ENCODE peak calls at places on chromosomes 11 and 22, in six cellular contexts. M is NCI-H1092 treated with DMSO at 0.1 percent for 48 hours, X is Karpas-422, Y is fibroblast of lung, F is M059J, T is ELR. Q is an unnamed sample.

GRCh38 chr11:77542296-77542695 is 47.5 kb upstream of the AQP11 start:
- DNase-seq in M (no peak), X (no peak), T (peak; percentile 61), Y (peak; percentile 76), F (peak; percentile 18), Q (no peak)

GRCh38 chr22:37777122-37777687 is 30.5 kb upstream of the GCAT start:
- DNase-seq in T (peak; percentile 96), M (no peak), Y (peak; percentile 91), X (peak; percentile 73), F (peak; percentile 95), Q (no peak)

GRCh38 chr22:49660794-49661781 is 166.6 kb downstream of the BRD1 start:
- DNase-seq in M (no peak), T (no peak), Y (no peak), X (peak; percentile 53), F (no peak), Q (peak; percentile 64)

GRCh38 chr11:2301631-2302272 is at the start of the genes C11orf21 and TSPAN32:
- DNase-seq in Y (peak; percentile 64), F (peak; percentile 63), X (no peak), T (no peak), M (no peak), Q (peak; percentile 28)

GRCh38 chr11:74634537-74634936 is 42.2 kb downstream of the POLD3 start:
- DNase-seq in T (peak; percentile 62), X (no peak), M (no peak), F (peak; percentile 73), Y (peak; percentile 65), Q (peak; percentile 6)

GRCh38 chr11:125457814-125458343 is 38.2 kb downstream of the FEZ1 start:
- DNase-seq in M (no peak), X (no peak), Y (peak; percentile 91), T (no peak), F (peak; percentile 26), Q (no peak)

GRCh38 chr11:6568191-6568918 is 35.1 kb downstream of the RRP8 start:
- DNase-seq in X (no peak), T (peak; percentile 22), F (peak; percentile 75), Y (peak; percentile 72), M (peak; percentile 4), Q (no peak)

GRCh38 chr11:43880640-43881159 is at the start of gene ALKBH3:
- DNase-seq in M (peak; percentile 96), T (peak; percentile 95), Y (peak; percentile 96), X (no peak), F (peak; percentile 89), Q (no peak)

GRCh38 chr11:100791873-100792272 is 104.8 kb downstream of the ARHGAP42 start:
- DNase-seq in M (no peak), F (peak; percentile 78), Y (no peak), X (no peak), T (peak; percentile 70), Q (no peak)

GRCh38 chr11:67435031-67435726 is 2.3 kb downstream of the PTPRCAP start:
- DNase-seq in M (no peak), X (peak; percentile 78), T (no peak), Y (no peak), F (peak; percentile 30), Q (no peak)

GRCh38 chr22:35712672-35713071 is 5.0 kb upstream of the APOL5 start:
- DNase-seq in M (peak; percentile 12), X (peak; percentile 75), T (peak; percentile 28), F (no peak), Y (no peak), Q (peak; percentile 44)

GRCh38 chr11:119832536-119832935 is 103.5 kb upstream of the NECTIN1 start:
- DNase-seq in X (no peak), Y (peak; percentile 42), T (peak; percentile 6), F (peak; percentile 11), M (peak; percentile 87), Q (no peak)

GRCh38 chr11:2739531-2740274 is 39.9 kb upstream of the KCNQ1OT1 start:
- DNase-seq in Y (no peak), X (no peak), M (no peak), T (no peak), F (no peak), Q (no peak)

GRCh38 chr11:128720522-128720985 is 26.7 kb downstream of the FLI1 start:
- DNase-seq in F (no peak), X (peak; percentile 81), M (no peak), T (no peak), Y (peak; percentile 62), Q (peak; percentile 86)

GRCh38 chr11:1608363-1608762 is at the start of gene KRTAP5-3:
- DNase-seq in Y (no peak), X (no peak), F (no peak), M (no peak), T (no peak), Q (no peak)

GRCh38 chr22:30702856-30703255 is 8.2 kb downstream of the OSBP2 start:
- DNase-seq in T (no peak), Y (no peak), M (no peak), X (no peak), F (no peak), Q (no peak)

GRCh38 chr11:118109231-118109630 is 22.5 kb upstream of the SMIM35 start:
- DNase-seq in T (peak; percentile 4), F (peak; percentile 43), M (no peak), X (no peak), Y (peak; percentile 36), Q (no peak)

GRCh38 chr11:10294289-10294953 is 402 bp upstream of the SBF2 start:
- DNase-seq in T (peak; percentile 83), X (peak; percentile 37), Y (peak; percentile 47), F (peak; percentile 86), M (no peak), Q (peak; percentile 26)

GRCh38 chr11:2310786-2311455 is 9.1 kb downstream of the TSPAN32 start:
- DNase-seq in T (no peak), X (no peak), F (no peak), Y (no peak), M (no peak), Q (no peak)

GRCh38 chr22:30245181-30245984 is 1.2 kb downstream of the LIF start:
- DNase-seq in X (no peak), T (no peak), Y (no peak), M (no peak), F (no peak), Q (no peak)

GRCh38 chr11:44506375-44507016 is 59.0 kb upstream of the CD82 start:
- DNase-seq in T (peak; percentile 18), F (peak; percentile 67), M (no peak), X (no peak), Y (no peak), Q (no peak)

GRCh38 chr11:122202161-122202950 is 86.3 kb upstream of the BLID start:
- DNase-seq in X (no peak), T (peak; percentile 85), M (no peak), F (peak; percentile 88), Y (peak; percentile 95), Q (no peak)

GRCh38 chr11:62427630-62428233 is 8.9 kb downstream of the SCGB1A1 start:
- DNase-seq in M (no peak), X (no peak), T (peak; percentile 70), F (peak; percentile 68), Y (peak; percentile 74), Q (no peak)

Q was measured in NAMALWA.